ENCODE peak calls at places on chromosome 10, in five cellular contexts. I is sigmoid colon, C is SK-N-SH, Q is HepG2, B is stomach. S is an unnamed sample.
A peak's percentile ranks its signal among the peaks of the same experiment; 100 is the strongest.

GRCh38 chr10:106898441-106898840 is 266.1 kb downstream of the SORCS1 start:
- DNase-seq in I (no peak), C (no peak), Q (no peak), B (no peak), S (no peak)

GRCh38 chr10:71597821-71598498 is 121.6 kb downstream of the C10orf105 start:
- DNase-seq in I (peak; percentile 78), C (no peak), Q (peak; percentile 28), B (no peak), S (peak; percentile 73)

GRCh38 chr10:19719320-19719719 is 96.9 kb upstream of the PLXDC2 start:
- DNase-seq in I (no peak), C (no peak), Q (no peak), B (no peak), S (no peak)

GRCh38 chr10:80459047-80459865 is 5.1 kb downstream of the TSPAN14 start:
- DNase-seq in I (peak; percentile 80), C (peak; percentile 78), Q (no peak), B (peak; percentile 75), S (no peak)

GRCh38 chr10:49278497-49278902 is 20.5 kb upstream of the C10orf71 start:
- DNase-seq in I (no peak), C (peak; percentile 50), Q (no peak), B (no peak), S (no peak)

GRCh38 chr10:34655286-34656170 is 159.6 kb downstream of the PARD3 start:
- DNase-seq in I (no peak), C (peak; percentile 50), Q (peak; percentile 63), B (peak; percentile 43), S (no peak)

GRCh38 chr10:96752380-96752779 is 32.1 kb upstream of the PIK3AP1 start:
- DNase-seq in I (no peak), C (no peak), Q (no peak), B (no peak), S (no peak)

GRCh38 chr10:63707254-63707910 is 186.2 kb downstream of the REEP3 start:
- DNase-seq in I (no peak), C (no peak), Q (peak; percentile 12), B (no peak), S (peak; percentile 50)

GRCh38 chr10:78286186-78286585 is 252.5 kb downstream of the RPS24 start:
- DNase-seq in I (peak; percentile 49), C (peak; percentile 48), Q (no peak), B (no peak), S (peak; percentile 21)

GRCh38 chr10:118308664-118309063 is 33.5 kb downstream of the FAM204A start:
- DNase-seq in I (no peak), C (no peak), Q (no peak), B (no peak), S (no peak)

GRCh38 chr10:118730699-118731456 is 23.9 kb downstream of the CACUL1 start:
- DNase-seq in I (no peak), C (no peak), Q (no peak), B (no peak), S (no peak)

GRCh38 chr10:122207596-122207995 is 63.5 kb upstream of the BTBD16 start:
- DNase-seq in I (no peak), C (no peak), Q (no peak), B (no peak), S (no peak)

GRCh38 chr10:91006752-91007346 is 86.0 kb upstream of the ANKRD1 start:
- DNase-seq in I (no peak), C (no peak), Q (no peak), B (no peak), S (no peak)

GRCh38 chr10:124392651-124393342 is 25.9 kb downstream of the OAT start:
- DNase-seq in I (peak; percentile 46), C (no peak), Q (no peak), B (no peak), S (no peak)

GRCh38 chr10:103967433-103968142 is 648 bp downstream of the SLK start:
- DNase-seq in I (no peak), C (peak; percentile 88), Q (no peak), B (no peak), S (no peak)

DNA sequence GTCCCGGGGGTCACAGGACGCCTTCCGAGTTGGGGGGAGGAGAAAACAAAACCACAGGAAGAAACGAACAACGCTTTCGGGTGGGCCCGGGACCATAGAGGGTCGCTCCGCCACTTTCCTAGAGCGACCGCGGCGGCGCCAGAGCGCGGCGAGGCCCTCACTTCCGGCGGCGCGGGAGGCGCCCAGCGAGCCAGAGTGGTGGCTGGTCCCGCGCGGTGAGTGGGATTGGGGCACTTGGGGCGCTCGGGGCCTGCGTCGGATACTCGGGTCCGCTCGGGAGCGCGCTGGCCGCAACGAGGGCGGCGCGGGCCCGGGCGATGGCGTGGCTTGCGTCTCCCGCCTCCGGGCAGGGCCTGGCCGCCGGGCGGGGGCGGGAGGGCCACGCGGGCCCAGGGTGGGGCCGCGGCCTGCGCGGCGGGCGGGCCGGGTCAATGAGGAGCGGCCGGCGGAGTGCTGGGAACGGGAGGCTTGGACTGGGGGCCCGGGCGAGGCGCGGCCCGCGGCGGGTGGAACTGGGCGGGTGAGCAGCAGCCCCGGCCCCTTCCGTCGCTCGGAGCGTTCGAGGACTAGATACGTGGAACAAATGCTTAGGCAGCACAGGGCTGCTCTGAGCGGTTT is at the start of gene ZNF22:
- DNase-seq in I (peak; percentile 82), C (peak; percentile 91), Q (no peak), B (peak; percentile 68), S (peak; percentile 72)
- TF ChIP-seq POLR2AphosphoS5 in I (peak; percentile 32), C (peak; percentile 52), Q (no peak), B (peak; percentile 54), S (peak; percentile 64)

DNA sequence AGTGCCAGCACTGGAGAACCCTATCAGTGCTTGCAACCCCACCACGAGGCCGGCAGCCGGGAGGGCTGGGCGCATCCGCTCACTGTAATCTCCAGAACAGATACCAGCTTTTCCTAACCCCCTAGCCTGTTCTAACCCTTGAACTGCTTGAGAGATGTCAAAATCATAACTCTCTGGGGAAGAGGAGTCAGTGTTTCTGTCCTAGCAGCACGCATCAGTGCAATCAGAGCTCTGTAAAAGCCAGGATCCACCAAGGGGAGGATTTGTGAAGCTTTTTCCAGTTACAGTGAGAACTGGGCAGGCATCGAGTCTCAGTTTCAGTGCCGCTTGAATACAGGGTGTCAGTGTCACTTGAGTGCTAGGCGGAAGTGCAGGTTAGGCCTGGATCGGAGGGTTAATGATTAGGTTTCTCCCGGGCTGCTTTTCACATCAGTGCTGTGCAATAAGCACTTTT is 104.5 kb upstream of the INSYN2A start:
- DNase-seq in I (no peak), C (no peak), Q (peak; percentile 87), B (peak; percentile 40), S (peak; percentile 62)
- TF ChIP-seq EP300 in I (no peak), C (no peak), Q (no peak), B (no peak), S (no peak)

GRCh38 chr10:98795467-98795866 is 348.7 kb upstream of the HPS1 start:
- DNase-seq in I (no peak), C (no peak), Q (no peak), B (peak; percentile 68), S (no peak)

DNA sequence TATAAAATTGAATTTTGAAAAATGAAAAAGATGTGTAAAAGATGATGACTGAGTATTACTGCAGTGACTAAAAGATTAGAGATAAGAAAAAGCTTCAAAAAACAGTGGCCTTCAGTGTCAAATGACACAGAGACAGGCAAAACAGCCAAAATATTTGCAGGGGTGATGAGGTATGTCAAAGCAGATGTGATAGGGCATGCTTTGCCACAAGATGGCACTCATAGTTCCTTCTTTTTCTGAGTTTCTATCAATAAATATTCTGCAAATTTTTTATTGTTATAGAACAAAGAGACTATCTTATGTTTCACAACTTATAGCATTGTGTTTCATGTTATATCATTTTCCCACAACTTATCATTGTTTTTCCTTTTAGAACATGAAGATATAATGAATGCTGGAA is 344.1 kb upstream of the HPS1 start:
- DNase-seq in I (no peak), C (peak; percentile 61), Q (no peak), B (no peak), S (no peak)
- TF ChIP-seq CTCF in I (no peak), C (peak; percentile 18), Q (peak; percentile 21), B (no peak), S (no peak)

DNA sequence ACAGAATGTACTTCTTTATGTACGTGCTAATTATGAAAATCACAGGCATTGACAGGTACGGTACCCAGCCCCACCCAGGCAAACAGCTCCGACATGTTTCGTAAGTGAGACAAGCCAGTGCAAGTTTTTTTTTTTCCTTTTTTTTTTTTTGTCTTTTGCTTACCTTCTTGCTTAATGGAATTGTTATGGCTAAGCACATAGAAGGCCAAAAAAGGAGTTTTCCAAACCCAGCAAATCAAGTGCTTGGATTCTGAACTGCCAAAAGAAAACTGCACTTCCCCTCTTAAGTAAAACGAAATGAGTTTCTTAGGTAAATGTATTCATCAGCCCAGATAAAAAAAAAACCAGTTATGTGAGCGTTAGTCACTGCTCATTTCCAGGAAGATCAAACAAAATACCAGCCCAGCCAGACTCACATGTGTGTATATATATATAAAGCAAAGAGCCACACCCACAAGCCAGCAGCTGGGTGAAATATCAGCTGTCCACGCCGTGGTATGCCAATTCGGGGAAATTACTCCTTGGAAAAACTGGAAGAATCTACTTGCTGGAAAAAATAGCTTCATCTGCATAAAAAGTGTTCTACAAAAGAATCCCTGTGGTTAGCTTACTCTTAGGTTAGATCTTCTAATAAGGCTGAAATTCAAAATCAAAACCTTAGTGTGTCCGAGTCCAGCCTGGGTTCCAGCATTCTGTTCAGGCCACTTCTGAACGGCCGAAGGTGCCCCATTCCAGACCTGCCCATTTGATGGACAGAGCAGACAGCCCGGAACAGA is 8.0 kb downstream of the KLF6 start:
- DNase-seq in I (peak; percentile 76), C (no peak), Q (peak; percentile 58), B (peak; percentile 71), S (peak; percentile 72)
- TF ChIP-seq POLR2AphosphoS5 in I (peak; percentile 82), C (no peak), Q (no peak), B (peak; percentile 69), S (peak; percentile 83)